ENCODE peak calls at places on chromosomes 6 and 20, in seven cellular contexts. Z is adrenal gland, L is body of pancreas, Y is psoas muscle, K is lung, W is left lung, A is aorta. U is an unnamed sample.

GRCh38 chr20:61118429-61119224 is 133.4 kb upstream of the CDH4 start:
- DNase-seq in Z (no peak), L (no peak), Y (no peak), K (no peak), W (no peak), A (peak; percentile 20), U (no peak)

GRCh38 chr6:159992366-159992765 is 23.5 kb downstream of the IGF2R start:
- DNase-seq in Z (no peak), L (no peak), Y (no peak), K (no peak), W (no peak), A (no peak), U (no peak)

GRCh38 chr6:39493174-39493573 is 170.7 kb upstream of the KCNK16 start:
- DNase-seq in Z (no peak), L (no peak), Y (no peak), K (no peak), W (no peak), A (no peak), U (no peak)

GRCh38 chr6:88749849-88750248 is 213.6 kb downstream of the RNGTT start:
- DNase-seq in Z (no peak), L (no peak), Y (no peak), K (no peak), W (no peak), A (no peak), U (no peak)

GRCh38 chr20:3679749-3680700 is 1.8 kb downstream of the ADAM33 start:
- DNase-seq in Z (no peak), L (no peak), Y (peak; percentile 79), K (no peak), W (no peak), A (peak; percentile 92), U (no peak)

GRCh38 chr6:19472168-19472567 is 365.0 kb upstream of the ID4 start:
- DNase-seq in Z (no peak), L (no peak), Y (no peak), K (no peak), W (no peak), A (no peak), U (no peak)

GRCh38 chr6:15498640-15499039 is 164.2 kb downstream of the DTNBP1 start:
- DNase-seq in Z (no peak), L (no peak), Y (no peak), K (peak; percentile 50), W (peak; percentile 65), A (no peak), U (no peak)

GRCh38 chr20:17610566-17611289 is 40.9 kb downstream of the DSTN start:
- DNase-seq in Z (no peak), L (no peak), Y (peak; percentile 50), K (no peak), W (no peak), A (peak; percentile 77), U (no peak)

GRCh38 chr6:94045473-94045872 is 626.1 kb upstream of the EPHA7 start:
- DNase-seq in Z (no peak), L (no peak), Y (no peak), K (no peak), W (no peak), A (no peak), U (no peak)

GRCh38 chr6:26215200-26216014 is 128.2 kb downstream of the HFE start:
- DNase-seq in Z (peak; percentile 20), L (no peak), Y (no peak), K (no peak), W (no peak), A (no peak), U (no peak)

GRCh38 chr20:34437330-34437986 is 74.4 kb downstream of the ITCH start:
- DNase-seq in Z (no peak), L (no peak), Y (no peak), K (no peak), W (no peak), A (no peak), U (no peak)

GRCh38 chr20:59822291-59823029 is 111.0 kb downstream of the SYCP2 start:
- DNase-seq in Z (no peak), L (no peak), Y (no peak), K (no peak), W (no peak), A (no peak), U (no peak)

GRCh38 chr6:116564921-116565872 is 6.1 kb upstream of the RWDD1 start:
- DNase-seq in Z (peak; percentile 35), L (peak; percentile 3), Y (peak; percentile 61), K (no peak), W (no peak), A (peak; percentile 78), U (peak; percentile 14)

GRCh38 chr6:44067760-44068139 is 59.5 kb downstream of the MRPL14 start:
- DNase-seq in Z (no peak), L (no peak), Y (no peak), K (no peak), W (no peak), A (no peak), U (no peak)

GRCh38 chr6:162726997-162727346 is 594 bp downstream of the PRKN start:
- DNase-seq in Z (peak; percentile 17), L (no peak), Y (no peak), K (no peak), W (no peak), A (no peak), U (no peak)

GRCh38 chr6:33952016-33952415 is 148.2 kb upstream of the MLN start:
- DNase-seq in Z (no peak), L (no peak), Y (no peak), K (no peak), W (no peak), A (peak; percentile 53), U (no peak)

GRCh38 chr6:81614292-81614691 is 138.2 kb downstream of the TENT5A start:
- DNase-seq in Z (no peak), L (peak; percentile 6), Y (no peak), K (no peak), W (no peak), A (no peak), U (no peak)

GRCh38 chr20:63624486-63624885 is 2.4 kb downstream of the GMEB2 start:
- DNase-seq in Z (no peak), L (no peak), Y (no peak), K (no peak), W (no peak), A (peak; percentile 31), U (no peak)

GRCh38 chr20:34983995-34984735 is 28.5 kb downstream of the MYH7B start:
- DNase-seq in Z (no peak), L (no peak), Y (peak; percentile 52), K (no peak), W (no peak), A (no peak), U (no peak)

GRCh38 chr6:2578729-2579128 is 172.0 kb downstream of the MYLK4 start:
- DNase-seq in Z (no peak), L (no peak), Y (no peak), K (no peak), W (no peak), A (no peak), U (no peak)

GRCh38 chr6:9699890-9700289 is 715.0 kb downstream of the TFAP2A start:
- DNase-seq in Z (no peak), L (no peak), Y (no peak), K (no peak), W (no peak), A (no peak), U (no peak)

GRCh38 chr6:149153100-149153499 is 164.4 kb upstream of the TAB2 start:
- DNase-seq in Z (no peak), L (no peak), Y (no peak), K (no peak), W (no peak), A (no peak), U (no peak)

GRCh38 chr6:98832282-98833100 is 1.9 kb upstream of the POU3F2 start:
- DNase-seq in Z (no peak), L (no peak), Y (no peak), K (no peak), W (no peak), A (peak; percentile 82), U (no peak)

GRCh38 chr6:98834060-98835031 is at the start of gene POU3F2:
- DNase-seq in Z (peak; percentile 87), L (peak; percentile 77), Y (no peak), K (peak; percentile 75), W (peak; percentile 77), A (peak; percentile 92), U (peak; percentile 79)

GRCh38 chr6:98828991-98829411 is 5.4 kb upstream of the POU3F2 start:
- DNase-seq in Z (no peak), L (no peak), Y (no peak), K (no peak), W (no peak), A (no peak), U (no peak)

GRCh38 chr6:98833101-98834059 is 994 bp upstream of the POU3F2 start:
- DNase-seq in Z (peak; percentile 49), L (peak; percentile 25), Y (no peak), K (no peak), W (no peak), A (peak; percentile 85), U (peak; percentile 54)

GRCh38 chr6:98831057-98832031 is 3.0 kb upstream of the POU3F2 start:
- DNase-seq in Z (no peak), L (no peak), Y (no peak), K (no peak), W (no peak), A (peak; percentile 72), U (no peak)
- H3K27me3 ChIP-seq in Z (peaks cover 70% of the 10 kb centered on the region), L (no peaks in the 10 kb centered on the region), Y (no peaks in the 10 kb centered on the region), K (peaks cover 3% of the 10 kb centered on the region), W (peaks cover 100% of the 10 kb centered on the region), A (peaks cover 1% of the 10 kb centered on the region), U (peaks cover 12% of the 10 kb centered on the region)

GRCh38 chr6:147676896-147677295 is 168.4 kb downstream of the SAMD5 start:
- DNase-seq in Z (no peak), L (no peak), Y (no peak), K (no peak), W (no peak), A (no peak), U (no peak)
- H3K27me3 ChIP-seq in Z (no peaks in the 10 kb centered on the region), L (no peaks in the 10 kb centered on the region), Y (no peaks in the 10 kb centered on the region), K (no peaks in the 10 kb centered on the region), W (no peaks in the 10 kb centered on the region), A (no peaks in the 10 kb centered on the region), U (no peaks in the 10 kb centered on the region)

DNA sequence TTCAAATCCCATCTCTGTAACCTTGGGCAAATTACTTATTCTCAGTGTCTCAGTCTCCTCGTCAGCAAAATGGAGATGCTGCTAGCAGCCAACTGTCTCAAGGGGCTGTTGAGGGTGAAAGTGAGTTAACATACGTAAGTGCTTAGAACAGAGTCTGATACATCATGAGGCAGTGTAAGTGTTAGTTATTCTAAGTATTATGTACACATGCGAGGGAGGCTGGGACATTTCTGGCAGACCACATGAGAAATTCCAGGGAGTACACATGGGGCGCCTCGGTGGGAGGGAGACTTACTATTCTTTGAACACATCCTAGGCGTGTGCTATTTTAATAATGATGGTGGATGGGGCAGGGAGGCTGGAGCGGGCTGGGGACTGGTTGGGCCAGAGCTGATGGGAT is 99.1 kb downstream of the DLGAP4 start:
- DNase-seq in Z (no peak), L (no peak), Y (no peak), K (no peak), W (no peak), A (no peak), U (no peak)
- H3K27me3 ChIP-seq in Z (no peaks in the 10 kb centered on the region), L (no peaks in the 10 kb centered on the region), Y (no peaks in the 10 kb centered on the region), K (no peaks in the 10 kb centered on the region), W (peaks cover 38% of the 10 kb centered on the region), A (no peaks in the 10 kb centered on the region), U (no peaks in the 10 kb centered on the region)

DNA sequence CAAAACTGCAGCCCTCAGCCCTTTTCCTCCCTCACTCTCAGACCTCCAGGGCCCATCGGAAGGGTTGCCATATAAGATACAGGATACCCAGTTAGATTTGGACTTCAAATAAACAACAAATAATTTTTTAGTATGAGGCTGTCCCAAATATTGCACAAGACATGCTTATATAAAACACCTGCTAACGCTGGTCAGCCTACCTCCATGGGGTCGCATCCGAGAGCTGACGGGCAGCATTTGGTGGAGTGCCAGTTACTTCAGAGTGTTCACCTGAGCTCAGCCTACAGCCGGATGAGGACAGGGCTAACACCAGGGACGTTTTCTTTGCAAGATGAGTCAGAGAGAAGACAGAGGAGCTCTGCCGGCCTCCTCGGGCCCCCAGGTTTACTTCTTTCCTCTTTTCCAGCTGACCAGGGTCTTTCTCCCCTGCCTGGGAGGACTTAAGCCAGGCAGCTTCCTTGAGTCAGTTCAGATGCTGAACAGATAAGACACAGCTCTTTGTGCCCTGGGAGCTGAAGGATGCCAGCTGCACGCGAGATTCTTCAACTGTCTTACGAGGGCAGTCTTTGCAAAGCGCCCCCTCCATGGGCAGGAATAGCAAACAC is 141.2 kb upstream of the KCNG1 start:
- DNase-seq in Z (no peak), L (no peak), Y (no peak), K (no peak), W (no peak), A (no peak), U (no peak)
- H3K27me3 ChIP-seq in Z (no peaks in the 10 kb centered on the region), L (no peaks in the 10 kb centered on the region), Y (no peaks in the 10 kb centered on the region), K (no peaks in the 10 kb centered on the region), W (peaks cover 39% of the 10 kb centered on the region), A (no peaks in the 10 kb centered on the region), U (no peaks in the 10 kb centered on the region)